ENCODE peak calls at places on chromosomes 1 and 21, in ten cellular contexts. P, I, X, N, J, V, S, B, G and C are unnamed samples.

GRCh38 chr1:211613108-211613947 is 34.4 kb upstream of the SLC30A1 start:
- DNase-seq in P (peak; percentile 56), I (peak; percentile 95), X (peak; percentile 85), N (peak; percentile 52), J (peak; percentile 96), V (peak; percentile 20), S (peak; percentile 77), B (peak; percentile 95), G (no peak), C (peak; percentile 25)

GRCh38 chr1:195251900-195252299 is 1356.3 kb downstream of the KCNT2 start:
- DNase-seq in P (no peak), I (no peak), X (no peak), N (no peak), J (no peak), V (no peak), S (no peak), B (no peak), G (peak; percentile 29), C (no peak)

GRCh38 chr1:58780586-58781452 is 3.0 kb downstream of the JUN start:
- DNase-seq in P (no peak), I (no peak), X (no peak), N (no peak), J (peak; percentile 25), V (no peak), S (no peak), B (no peak), G (no peak), C (no peak)

GRCh38 chr1:236888903-236889302 is 93.8 kb downstream of the MTR start:
- DNase-seq in P (no peak), I (no peak), X (no peak), N (peak; percentile 27), J (no peak), V (no peak), S (no peak), B (no peak), G (no peak), C (no peak)

GRCh38 chr1:109225248-109226077 is 11.7 kb downstream of the SARS1 start:
- DNase-seq in P (no peak), I (no peak), X (no peak), N (no peak), J (no peak), V (no peak), S (no peak), B (no peak), G (no peak), C (no peak)

GRCh38 chr1:115160728-115161127 is 71.4 kb upstream of the TSPAN2 start:
- DNase-seq in P (no peak), I (no peak), X (no peak), N (no peak), J (no peak), V (no peak), S (no peak), B (no peak), G (no peak), C (no peak)

GRCh38 chr1:213122514-213122929 is 71.5 kb downstream of the RPS6KC1 start:
- DNase-seq in P (no peak), I (peak; percentile 60), X (peak; percentile 45), N (no peak), J (peak; percentile 83), V (peak; percentile 32), S (peak; percentile 73), B (no peak), G (peak; percentile 57), C (peak; percentile 58)

GRCh38 chr1:71047635-71048607 is at the start of gene PTGER3:
- DNase-seq in P (peak; percentile 82), I (no peak), X (no peak), N (peak; percentile 91), J (no peak), V (no peak), S (peak; percentile 86), B (peak; percentile 22), G (peak; percentile 87), C (no peak)

GRCh38 chr1:9538669-9539164 is 548 bp upstream of the SLC25A33 start:
- DNase-seq in P (no peak), I (no peak), X (no peak), N (peak; percentile 40), J (no peak), V (no peak), S (no peak), B (no peak), G (peak; percentile 27), C (no peak)

GRCh38 chr1:23916209-23917131 is 3.3 kb upstream of the CNR2 start:
- DNase-seq in P (peak; percentile 72), I (peak; percentile 89), X (peak; percentile 52), N (peak; percentile 55), J (peak; percentile 68), V (peak; percentile 51), S (peak; percentile 79), B (peak; percentile 93), G (peak; percentile 87), C (peak; percentile 92)

GRCh38 chr21:41964171-41964570 is 10.4 kb upstream of the C2CD2 start:
- DNase-seq in P (no peak), I (no peak), X (no peak), N (peak; percentile 5), J (no peak), V (no peak), S (no peak), B (no peak), G (no peak), C (no peak)

GRCh38 chr1:108563808-108564207 is 3.9 kb downstream of the EEIG2 start:
- DNase-seq in P (no peak), I (no peak), X (no peak), N (no peak), J (no peak), V (no peak), S (no peak), B (no peak), G (no peak), C (no peak)

GRCh38 chr1:234907585-234908457 is 220.8 kb downstream of the TOMM20 start:
- DNase-seq in P (peak; percentile 32), I (no peak), X (no peak), N (no peak), J (peak; percentile 92), V (no peak), S (no peak), B (no peak), G (no peak), C (no peak)

GRCh38 chr1:77889240-77889637 is 815 bp downstream of the NEXN start:
- DNase-seq in P (no peak), I (peak; percentile 33), X (peak; percentile 17), N (no peak), J (peak; percentile 79), V (no peak), S (peak; percentile 63), B (no peak), G (peak; percentile 52), C (no peak)

GRCh38 chr1:225498539-225499135 is 70.8 kb upstream of the LBR start:
- DNase-seq in P (no peak), I (peak; percentile 21), X (no peak), N (no peak), J (peak; percentile 37), V (no peak), S (no peak), B (no peak), G (no peak), C (no peak)
- H3K4me3 ChIP-seq in P (no peak overlapping the region), I (no peak overlapping the region), X (no peak overlapping the region), N (no peak overlapping the region), J (no peak overlapping the region), V (no peak overlapping the region), S (no peak overlapping the region), B (no peak overlapping the region), G (no peak overlapping the region), C (no peak overlapping the region)

DNA sequence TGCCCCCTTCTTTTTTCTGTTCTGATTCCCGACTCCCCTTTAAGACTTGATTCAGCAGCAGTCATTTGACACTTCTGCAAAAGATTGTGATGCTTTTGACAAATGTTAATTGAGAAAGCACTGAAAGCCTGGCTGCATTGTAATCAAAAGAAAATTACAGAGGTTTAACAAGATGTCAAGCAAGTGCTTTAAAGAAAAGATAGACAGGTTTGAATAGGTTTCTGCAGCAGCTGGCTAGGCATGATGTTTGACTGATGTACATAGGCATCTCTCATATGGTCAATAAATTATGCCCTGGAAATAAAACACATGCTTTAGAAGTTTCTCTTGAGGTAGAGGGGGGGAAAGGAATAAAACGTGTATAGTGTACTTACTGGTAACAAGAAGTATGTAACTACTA is 147.8 kb downstream of the ADGRL2 start:
- DNase-seq in P (no peak), I (no peak), X (no peak), N (no peak), J (no peak), V (no peak), S (no peak), B (no peak), G (no peak), C (no peak)
- H3K4me3 ChIP-seq in P (no peak overlapping the region), I (no peak overlapping the region), X (no peak overlapping the region), N (no peak overlapping the region), J (no peak overlapping the region), V (no peak overlapping the region), S (no peak overlapping the region), B (no peak overlapping the region), G (no peak overlapping the region), C (no peak overlapping the region)

GRCh38 chr21:16308269-16308668 is 578.5 kb downstream of the USP25 start:
- DNase-seq in P (no peak), I (no peak), X (no peak), N (no peak), J (peak; percentile 40), V (no peak), S (no peak), B (no peak), G (no peak), C (no peak)
- H3K4me3 ChIP-seq in P (no peak overlapping the region), I (no peak overlapping the region), X (peak overlapping the region; percentile 39), N (peak overlapping the region; percentile 37), J (no peak overlapping the region), V (no peak overlapping the region), S (no peak overlapping the region), B (no peak overlapping the region), G (no peak overlapping the region), C (no peak overlapping the region)

GRCh38 chr1:231162300-231162969 is 577 bp downstream of the TRIM67 start:
- DNase-seq in P (peak; percentile 72), I (peak; percentile 25), X (peak; percentile 28), N (no peak), J (peak; percentile 10), V (no peak), S (peak; percentile 77), B (no peak), G (peak; percentile 85), C (no peak)

GRCh38 chr1:231163831-231164427 is 2.1 kb downstream of the TRIM67 start:
- DNase-seq in P (no peak), I (no peak), X (no peak), N (no peak), J (no peak), V (no peak), S (no peak), B (no peak), G (no peak), C (no peak)

GRCh38 chr1:231160851-231161710 is 777 bp upstream of the TRIM67 start:
- DNase-seq in P (peak; percentile 51), I (no peak), X (no peak), N (no peak), J (no peak), V (no peak), S (peak; percentile 14), B (no peak), G (peak; percentile 40), C (no peak)

GRCh38 chr1:231161711-231162299 is at the start of gene TRIM67:
- DNase-seq in P (peak; percentile 84), I (no peak), X (no peak), N (no peak), J (peak; percentile 7), V (no peak), S (peak; percentile 77), B (no peak), G (peak; percentile 74), C (no peak)

GRCh38 chr1:231162970-231163830 is 1.3 kb downstream of the TRIM67 start:
- DNase-seq in P (peak; percentile 53), I (no peak), X (no peak), N (no peak), J (no peak), V (no peak), S (no peak), B (no peak), G (peak; percentile 60), C (no peak)
- H3K4me3 ChIP-seq in P (peak overlapping the region; percentile 75), I (no peak overlapping the region), X (peak overlapping the region; percentile 59), N (no peak overlapping the region), J (no peak overlapping the region), V (no peak overlapping the region), S (peak overlapping the region; percentile 40), B (no peak overlapping the region), G (peak overlapping the region; percentile 46), C (no peak overlapping the region)